ENCODE peak calls at places on chromosomes 12 and 14, in four cellular contexts. One of them, this sample, is unnamed.

GRCh38 chr14:89750909-89751502 is 203.5 kb downstream of the EFCAB11 start:
- DNase-seq in GM10248: no peak
- DNase-seq in activated T-cell treated with anti-CD3 and anti-CD28 coated beads for 1 hour: no peak
- DNase-seq in cardiac fibroblast: no peak
- DNase-seq in this sample: no peak

GRCh38 chr12:67980391-67980790 is 8.9 kb upstream of the IFNG-AS1 start:
- DNase-seq in activated T-cell treated with anti-CD3 and anti-CD28 coated beads for 1 hour: no peak
- DNase-seq in GM10248: no peak
- DNase-seq in cardiac fibroblast: no peak
- DNase-seq in this sample: no peak

GRCh38 chr12:119229837-119230236 is 51.1 kb downstream of the HSPB8 start:
- DNase-seq in GM10248: no peak
- DNase-seq in cardiac fibroblast: peak
- DNase-seq in activated T-cell treated with anti-CD3 and anti-CD28 coated beads for 1 hour: no peak
- DNase-seq in this sample: no peak

GRCh38 chr12:119328111-119328510 is 6.4 kb upstream of the CCDC60 start:
- DNase-seq in activated T-cell treated with anti-CD3 and anti-CD28 coated beads for 1 hour: no peak
- DNase-seq in cardiac fibroblast: no peak
- DNase-seq in GM10248: no peak
- DNase-seq in this sample: no peak

GRCh38 chr12:27542628-27543027 is 18.6 kb downstream of the PPFIBP1 start:
- DNase-seq in activated T-cell treated with anti-CD3 and anti-CD28 coated beads for 1 hour: no peak
- DNase-seq in cardiac fibroblast: peak
- DNase-seq in GM10248: no peak
- DNase-seq in this sample: no peak

GRCh38 chr14:103296987-103297386 is 37.0 kb upstream of the EIF5 start:
- DNase-seq in GM10248: no peak
- DNase-seq in activated T-cell treated with anti-CD3 and anti-CD28 coated beads for 1 hour: no peak
- DNase-seq in cardiac fibroblast: no peak
- DNase-seq in this sample: no peak

GRCh38 chr12:64105026-64105425 is 117.1 kb downstream of the KICS2 start:
- DNase-seq in GM10248: no peak
- DNase-seq in activated T-cell treated with anti-CD3 and anti-CD28 coated beads for 1 hour: no peak
- DNase-seq in cardiac fibroblast: no peak
- DNase-seq in this sample: no peak

GRCh38 chr14:69090187-69090789 is 62.6 kb downstream of the DCAF5 start:
- DNase-seq in activated T-cell treated with anti-CD3 and anti-CD28 coated beads for 1 hour: no peak
- DNase-seq in GM10248: no peak
- DNase-seq in cardiac fibroblast: peak
- DNase-seq in this sample: no peak

GRCh38 chr12:96452271-96452922 is 37.0 kb upstream of the CFAP54 start:
- DNase-seq in GM10248: no peak
- DNase-seq in activated T-cell treated with anti-CD3 and anti-CD28 coated beads for 1 hour: no peak
- DNase-seq in cardiac fibroblast: no peak
- DNase-seq in this sample: no peak

GRCh38 chr12:118357327-118358007 is 15.2 kb downstream of the TAOK3 start:
- DNase-seq in cardiac fibroblast: peak
- DNase-seq in activated T-cell treated with anti-CD3 and anti-CD28 coated beads for 1 hour: no peak
- DNase-seq in GM10248: peak
- DNase-seq in this sample: no peak

GRCh38 chr14:85010186-85010585 is 519.8 kb upstream of the FLRT2 start:
- DNase-seq in cardiac fibroblast: no peak
- DNase-seq in GM10248: no peak
- DNase-seq in activated T-cell treated with anti-CD3 and anti-CD28 coated beads for 1 hour: no peak
- DNase-seq in this sample: no peak

GRCh38 chr12:111405856-111406473 is at the start of gene SH2B3:
- DNase-seq in activated T-cell treated with anti-CD3 and anti-CD28 coated beads for 1 hour: peak
- DNase-seq in GM10248: no peak
- DNase-seq in cardiac fibroblast: no peak
- DNase-seq in this sample: peak

GRCh38 chr12:20549115-20549719 is 145.9 kb upstream of the SLCO1C1 start:
- DNase-seq in cardiac fibroblast: peak
- DNase-seq in GM10248: no peak
- DNase-seq in activated T-cell treated with anti-CD3 and anti-CD28 coated beads for 1 hour: no peak
- DNase-seq in this sample: no peak

GRCh38 chr14:71855399-71856036 is 76.7 kb upstream of the RGS6 start:
- DNase-seq in GM10248: peak
- DNase-seq in activated T-cell treated with anti-CD3 and anti-CD28 coated beads for 1 hour: peak
- DNase-seq in cardiac fibroblast: peak
- DNase-seq in this sample: peak

GRCh38 chr14:103723176-103724081 is 7.8 kb downstream of the ZFYVE21 start:
- DNase-seq in activated T-cell treated with anti-CD3 and anti-CD28 coated beads for 1 hour: no peak
- DNase-seq in GM10248: no peak
- DNase-seq in cardiac fibroblast: peak
- DNase-seq in this sample: peak

GRCh38 chr14:100636559-100636958 is 49.3 kb upstream of the BEGAIN start:
- DNase-seq in GM10248: no peak
- DNase-seq in cardiac fibroblast: no peak
- DNase-seq in activated T-cell treated with anti-CD3 and anti-CD28 coated beads for 1 hour: no peak
- DNase-seq in this sample: no peak

GRCh38 chr12:63846249-63846967 is 1.9 kb downstream of the SRGAP1 start:
- DNase-seq in cardiac fibroblast: no peak
- DNase-seq in GM10248: no peak
- DNase-seq in activated T-cell treated with anti-CD3 and anti-CD28 coated beads for 1 hour: no peak
- DNase-seq in this sample: no peak

GRCh38 chr12:132488127-132489077 is 1.5 kb upstream of the FBRSL1 start:
- DNase-seq in GM10248: no peak
- DNase-seq in cardiac fibroblast: no peak
- DNase-seq in activated T-cell treated with anti-CD3 and anti-CD28 coated beads for 1 hour: no peak
- DNase-seq in this sample: peak

GRCh38 chr14:22002860-22003284 is 329.3 kb upstream of the OR4E1 start:
- DNase-seq in activated T-cell treated with anti-CD3 and anti-CD28 coated beads for 1 hour: peak
- DNase-seq in GM10248: no peak
- DNase-seq in cardiac fibroblast: no peak
- DNase-seq in this sample: no peak

GRCh38 chr12:57756406-57757341 is 1.8 kb downstream of the MARCHF9 start:
- DNase-seq in GM10248: peak
- DNase-seq in activated T-cell treated with anti-CD3 and anti-CD28 coated beads for 1 hour: peak
- DNase-seq in cardiac fibroblast: peak
- DNase-seq in this sample: no peak

GRCh38 chr14:102675396-102675795 is 82.9 kb downstream of the RCOR1 start:
- DNase-seq in activated T-cell treated with anti-CD3 and anti-CD28 coated beads for 1 hour: no peak
- DNase-seq in cardiac fibroblast: no peak
- DNase-seq in GM10248: no peak
- DNase-seq in this sample: no peak

GRCh38 chr14:26427059-26427458 is 170.8 kb downstream of the NOVA1 start:
- DNase-seq in GM10248: no peak
- DNase-seq in activated T-cell treated with anti-CD3 and anti-CD28 coated beads for 1 hour: no peak
- DNase-seq in cardiac fibroblast: peak
- DNase-seq in this sample: no peak

GRCh38 chr14:99234982-99235491 is 37.0 kb downstream of the BCL11B start:
- DNase-seq in GM10248: no peak
- DNase-seq in activated T-cell treated with anti-CD3 and anti-CD28 coated beads for 1 hour: peak
- DNase-seq in cardiac fibroblast: no peak
- DNase-seq in this sample: no peak

GRCh38 chr14:30005114-30005698 is 77.6 kb upstream of the PRKD1 start:
- DNase-seq in cardiac fibroblast: peak
- DNase-seq in GM10248: no peak
- DNase-seq in activated T-cell treated with anti-CD3 and anti-CD28 coated beads for 1 hour: no peak
- DNase-seq in this sample: no peak

GRCh38 chr12:49975370-49975761 is 2.6 kb downstream of the AQP6 start:
- DNase-seq in cardiac fibroblast: no peak
- DNase-seq in activated T-cell treated with anti-CD3 and anti-CD28 coated beads for 1 hour: no peak
- DNase-seq in GM10248: no peak
- DNase-seq in this sample: no peak

GRCh38 chr12:124713436-124714082 is 146.1 kb upstream of the NCOR2 start:
- DNase-seq in activated T-cell treated with anti-CD3 and anti-CD28 coated beads for 1 hour: peak
- DNase-seq in GM10248: peak
- DNase-seq in cardiac fibroblast: peak
- DNase-seq in this sample: peak

GRCh38 chr12:6551063-6551461 is 4.8 kb downstream of the IFFO1 start:
- DNase-seq in GM10248: no peak
- DNase-seq in activated T-cell treated with anti-CD3 and anti-CD28 coated beads for 1 hour: no peak
- DNase-seq in cardiac fibroblast: peak
- DNase-seq in this sample: no peak

GRCh38 chr12:49697808-49698207 is 9.4 kb downstream of the FMNL3 start:
- DNase-seq in GM10248: no peak
- DNase-seq in activated T-cell treated with anti-CD3 and anti-CD28 coated beads for 1 hour: no peak
- DNase-seq in cardiac fibroblast: no peak
- DNase-seq in this sample: no peak

GRCh38 chr14:85607571-85608219 is 77.8 kb downstream of the FLRT2 start:
- DNase-seq in activated T-cell treated with anti-CD3 and anti-CD28 coated beads for 1 hour: no peak
- DNase-seq in GM10248: no peak
- DNase-seq in cardiac fibroblast: peak
- DNase-seq in this sample: no peak

This sample was measured in uterus.